ENCODE peak calls at places on chromosomes 1 and 21, in five cellular contexts. L is activated gamma-delta T cell; D is WTC11; N is T-helper 2 cell; B is activated CD4-positive, alpha-beta T cell treated with anti-CD3 and anti-CD28 coated beads for 36 hours. U is an unnamed sample.

GRCh38 chr1:17904290-17904689 is 149.2 kb downstream of the ACTL8 start:
- DNase-seq in L (no peak), D (no peak), N (no peak), B (no peak), U (no peak)

GRCh38 chr1:152411144-152411543 is 2.9 kb downstream of the CRNN start:
- DNase-seq in L (no peak), D (no peak), N (no peak), B (no peak), U (peak; percentile 22)

GRCh38 chr1:20165522-20165951 is 20.4 kb upstream of the UBXN10 start:
- DNase-seq in L (no peak), D (peak; percentile 36), N (no peak), B (peak; percentile 42), U (no peak)

GRCh38 chr1:242030071-242030470 is 31.2 kb upstream of the MAP1LC3C start:
- DNase-seq in L (no peak), D (no peak), N (no peak), B (no peak), U (no peak)

GRCh38 chr1:71252900-71253299 is 172.1 kb upstream of the ZRANB2 start:
- DNase-seq in L (no peak), D (no peak), N (no peak), B (no peak), U (no peak)

GRCh38 chr1:40861227-40862003 is 748 bp downstream of the CITED4 start:
- DNase-seq in L (no peak), D (peak; percentile 45), N (peak; percentile 16), B (peak; percentile 63), U (peak; percentile 50)

GRCh38 chr1:205774277-205775014 is 836 bp downstream of the RAB29 start:
- DNase-seq in L (peak; percentile 44), D (peak; percentile 37), N (peak; percentile 69), B (peak; percentile 57), U (no peak)

GRCh38 chr1:206506803-206507394 is 432 bp upstream of the RASSF5 start:
- DNase-seq in L (peak; percentile 29), D (peak; percentile 28), N (peak; percentile 11), B (peak; percentile 47), U (peak; percentile 49)

GRCh38 chr21:37341254-37341960 is 25.2 kb upstream of the DYRK1A start:
- DNase-seq in L (no peak), D (no peak), N (no peak), B (no peak), U (no peak)

GRCh38 chr1:37479255-37480124 is 5.1 kb downstream of the ZC3H12A start:
- DNase-seq in L (peak; percentile 80), D (no peak), N (peak; percentile 92), B (peak; percentile 96), U (peak; percentile 92)

GRCh38 chr1:88655685-88656299 is 28.3 kb upstream of the PKN2 start:
- DNase-seq in L (no peak), D (no peak), N (no peak), B (no peak), U (no peak)

GRCh38 chr1:110007458-110007857 is 22.9 kb downstream of the AHCYL1 start:
- DNase-seq in L (no peak), D (no peak), N (no peak), B (no peak), U (no peak)

GRCh38 chr21:30227633-30228404 is 11.9 kb upstream of the CLDN8 start:
- DNase-seq in L (no peak), D (no peak), N (no peak), B (no peak), U (no peak)

GRCh38 chr1:20705356-20705755 is 12.5 kb downstream of the KIF17 start:
- DNase-seq in L (no peak), D (no peak), N (no peak), B (no peak), U (no peak)

GRCh38 chr1:21633141-21633755 is 35.9 kb downstream of the RAP1GAP start:
- DNase-seq in L (no peak), D (no peak), N (no peak), B (no peak), U (no peak)

GRCh38 chr1:88890790-88891317 is 513 bp downstream of the GTF2B start:
- DNase-seq in L (no peak), D (peak; percentile 24), N (peak; percentile 11), B (peak; percentile 61), U (no peak)

GRCh38 chr1:9322845-9323244 is 30.2 kb downstream of the SPSB1 start:
- DNase-seq in L (no peak), D (no peak), N (no peak), B (no peak), U (no peak)

GRCh38 chr1:173758980-173759379 is 44.2 kb downstream of the KLHL20 start:
- DNase-seq in L (no peak), D (no peak), N (no peak), B (no peak), U (no peak)

GRCh38 chr1:58573705-58574591 is 3.1 kb downstream of the TACSTD2 start:
- DNase-seq in L (no peak), D (no peak), N (no peak), B (peak; percentile 70), U (no peak)

GRCh38 chr1:101105877-101106276 is 80.3 kb upstream of the DPH5 start:
- DNase-seq in L (no peak), D (no peak), N (no peak), B (no peak), U (no peak)

GRCh38 chr1:3948344-3948743 is 48.3 kb upstream of the C1orf174 start:
- DNase-seq in L (no peak), D (no peak), N (no peak), B (no peak), U (no peak)

GRCh38 chr1:59672851-59673574 is 141.7 kb upstream of the HOOK1 start:
- DNase-seq in L (no peak), D (no peak), N (no peak), B (no peak), U (peak; percentile 66)

GRCh38 chr1:57874426-57874825 is 450.6 kb upstream of the DAB1 start:
- DNase-seq in L (no peak), D (no peak), N (no peak), B (no peak), U (no peak)

GRCh38 chr1:205582471-205583291 is 49.1 kb downstream of the ELK4 start:
- DNase-seq in L (no peak), D (peak; percentile 1), N (no peak), B (no peak), U (peak; percentile 39)

GRCh38 chr1:36298640-36299039 is 7.5 kb upstream of the SH3D21 start:
- DNase-seq in L (no peak), D (no peak), N (no peak), B (no peak), U (no peak)

GRCh38 chr1:198534540-198535413 is 5.7 kb downstream of the ATP6V1G3 start:
- DNase-seq in L (no peak), D (no peak), N (no peak), B (no peak), U (no peak)

GRCh38 chr1:9626201-9626608 is 25.3 kb upstream of the PIK3CD start:
- DNase-seq in L (no peak), D (no peak), N (peak; percentile 28), B (peak; percentile 24), U (no peak)

GRCh38 chr1:42941640-42942330 is 16.9 kb downstream of the SLC2A1 start:
- DNase-seq in L (no peak), D (no peak), N (no peak), B (peak; percentile 55), U (no peak)

GRCh38 chr1:179142889-179143299 is 61.0 kb downstream of the TOR3A start:
- DNase-seq in L (no peak), D (no peak), N (no peak), B (no peak), U (no peak)

GRCh38 chr1:40309374-40310128 is 7.5 kb downstream of the COL9A2 start:
- DNase-seq in L (no peak), D (no peak), N (no peak), B (no peak), U (no peak)

GRCh38 chr1:119987689-119988088 is 81.8 kb downstream of the NOTCH2 start:
- DNase-seq in L (no peak), D (no peak), N (no peak), B (no peak), U (no peak)

GRCh38 chr1:35210306-35211112 is 17.6 kb upstream of the SFPQ start:
- DNase-seq in L (no peak), D (peak; percentile 54), N (no peak), B (no peak), U (no peak)

GRCh38 chr1:103788377-103788776 is 38.7 kb downstream of the AMY1C start:
- DNase-seq in L (no peak), D (no peak), N (no peak), B (no peak), U (no peak)

GRCh38 chr21:41879190-41879998 is at the start of gene PRDM15:
- DNase-seq in L (peak; percentile 75), D (peak; percentile 87), N (peak; percentile 67), B (peak; percentile 92), U (peak; percentile 97)

GRCh38 chr1:205597691-205598314 is 34.0 kb downstream of the ELK4 start:
- DNase-seq in L (no peak), D (no peak), N (no peak), B (no peak), U (no peak)

GRCh38 chr21:27713159-27714109 is 746.5 kb upstream of the ADAMTS5 start:
- DNase-seq in L (no peak), D (no peak), N (no peak), B (no peak), U (no peak)

GRCh38 chr21:14366998-14367397 is 15.9 kb downstream of the HSPA13 start:
- DNase-seq in L (no peak), D (no peak), N (no peak), B (no peak), U (no peak)

GRCh38 chr1:118077331-118078055 is 107.5 kb downstream of the SPAG17 start:
- DNase-seq in L (no peak), D (no peak), N (no peak), B (no peak), U (no peak)

GRCh38 chr1:9164919-9165318 is 36.0 kb upstream of the GPR157 start:
- DNase-seq in L (no peak), D (no peak), N (no peak), B (no peak), U (no peak)

GRCh38 chr1:186841599-186841998 is 12.8 kb downstream of the PLA2G4A start:
- DNase-seq in L (no peak), D (no peak), N (no peak), B (no peak), U (no peak)

U was measured in upper lobe of left lung.